ENCODE peak calls at places on chromosome 3, in seven cellular contexts. F is Caco-2; O is brain microvascular endothelial cell; D is sigmoid colon; H is CD8-positive, alpha-beta T cell; C is psoas muscle; Y is neural progenitor cell. W is an unnamed sample.

GRCh38 chr3:25472747-25473146 is 44.7 kb downstream of the RARB start:
- DNase-seq in F (no peak), O (no peak), D (no peak), H (no peak), C (no peak), Y (no peak), W (no peak)

GRCh38 chr3:182523836-182524235 is 269.5 kb upstream of the ATP11B start:
- DNase-seq in F (no peak), O (no peak), D (no peak), H (no peak), C (no peak), Y (no peak), W (no peak)

GRCh38 chr3:170414202-170414663 is 4.4 kb upstream of the CLDN11 start:
- DNase-seq in F (no peak), O (peak; percentile 76), D (no peak), H (no peak), C (no peak), Y (peak; percentile 79), W (no peak)

GRCh38 chr3:132279030-132279429 is 38.2 kb upstream of the ACP3 start:
- DNase-seq in F (no peak), O (no peak), D (no peak), H (no peak), C (no peak), Y (no peak), W (no peak)

GRCh38 chr3:150367771-150368170 is 40.3 kb upstream of the TSC22D2 start:
- DNase-seq in F (no peak), O (no peak), D (no peak), H (no peak), C (no peak), Y (no peak), W (no peak)

GRCh38 chr3:52405066-52405465 is 39.8 kb downstream of the SEMA3G start:
- DNase-seq in F (no peak), O (no peak), D (peak; percentile 53), H (no peak), C (peak; percentile 21), Y (no peak), W (no peak)

GRCh38 chr3:163056874-163057497 is 1560.4 kb downstream of the OTOL1 start:
- DNase-seq in F (no peak), O (peak; percentile 54), D (no peak), H (no peak), C (no peak), Y (peak; percentile 68), W (no peak)

GRCh38 chr3:129045675-129046036 is 14.9 kb upstream of the GP9 start:
- DNase-seq in F (no peak), O (no peak), D (peak; percentile 65), H (peak; percentile 25), C (peak; percentile 64), Y (no peak), W (no peak)

GRCh38 chr3:141440942-141441341 is 45.9 kb upstream of the RASA2 start:
- DNase-seq in F (no peak), O (no peak), D (no peak), H (no peak), C (no peak), Y (no peak), W (no peak)

GRCh38 chr3:193780810-193781472 is 187.9 kb downstream of the OPA1 start:
- DNase-seq in F (peak; percentile 87), O (peak; percentile 48), D (peak; percentile 88), H (no peak), C (peak; percentile 81), Y (peak; percentile 87), W (no peak)

GRCh38 chr3:186181901-186182300 is 73.0 kb upstream of the ETV5 start:
- DNase-seq in F (no peak), O (no peak), D (no peak), H (no peak), C (no peak), Y (no peak), W (no peak)

GRCh38 chr3:25563601-25564000 is 101.1 kb downstream of the TOP2B start:
- DNase-seq in F (no peak), O (no peak), D (no peak), H (no peak), C (no peak), Y (no peak), W (no peak)

DNA sequence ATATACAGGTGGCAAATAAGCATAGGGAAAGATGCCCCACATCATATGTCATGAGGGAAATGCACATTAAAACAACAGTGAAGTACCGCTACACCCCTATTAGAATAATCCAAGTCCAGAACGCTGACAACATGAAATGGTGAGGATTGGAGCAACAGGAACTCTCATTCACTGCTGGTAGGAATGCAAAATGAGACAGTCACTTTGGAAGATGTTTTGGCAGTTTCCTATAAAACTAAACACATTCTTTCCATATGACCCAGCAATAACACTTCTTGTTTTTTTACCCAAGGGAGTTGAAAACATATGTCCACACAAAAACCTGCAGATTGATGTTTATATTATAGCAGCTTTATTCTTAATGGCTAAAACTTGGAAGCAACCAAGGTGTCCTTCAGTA is 116.4 kb upstream of the TOPAZ1 start:
- DNase-seq in F (no peak), O (no peak), D (no peak), H (no peak), C (no peak), Y (no peak), W (no peak)
- TF ChIP-seq CTCF in F (no peak), O (no peak), D (no peak), H (no peak), C (no peak), Y (no peak), W (no peak)

GRCh38 chr3:28577941-28578340 is 229.3 kb upstream of the AZI2 start:
- DNase-seq in F (no peak), O (no peak), D (no peak), H (no peak), C (no peak), Y (no peak), W (no peak)
- H3K4me3 ChIP-seq in F (no peak overlapping the region), O (no peak overlapping the region), D (no peak overlapping the region), H (no peak overlapping the region), C (no peak overlapping the region), Y (no peak overlapping the region), W (no peak overlapping the region)

DNA sequence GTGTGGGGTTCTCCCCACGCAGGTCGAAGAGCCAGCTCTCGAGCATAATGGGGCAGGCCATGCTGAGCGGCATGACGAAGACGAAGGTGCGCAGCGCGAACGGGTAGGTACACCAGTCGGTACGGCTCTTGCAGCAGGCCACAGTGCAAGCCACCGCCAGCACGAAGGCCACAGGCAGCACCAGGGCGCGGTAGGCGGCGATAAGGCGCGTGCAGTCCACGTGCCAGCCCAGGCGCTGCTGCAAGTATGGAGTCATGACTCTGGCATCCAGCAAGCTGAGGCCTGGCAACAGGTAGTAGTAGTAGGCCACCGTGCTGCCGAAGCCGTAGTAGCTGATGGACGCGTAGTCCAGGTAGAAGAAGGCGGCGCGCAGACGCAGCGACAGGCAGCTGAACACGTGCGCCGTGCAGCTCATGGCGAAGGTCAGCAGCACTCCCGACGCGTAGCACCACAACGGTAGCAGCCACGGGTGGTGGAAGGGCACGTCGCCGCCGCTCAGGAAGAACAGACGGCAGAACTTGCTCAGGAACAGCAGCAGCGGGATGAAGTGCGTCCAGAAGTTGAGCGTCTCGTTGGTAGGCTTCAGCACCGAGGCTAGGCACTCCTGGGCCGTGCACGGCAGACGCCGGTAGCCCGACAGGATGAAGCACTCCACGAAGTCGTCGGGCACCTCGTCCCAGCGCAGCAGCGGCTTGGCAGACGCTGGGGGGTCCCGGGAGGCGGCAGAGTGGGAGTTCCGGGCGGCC is 781 bp downstream of the PAQR9 start:
- DNase-seq in F (no peak), O (no peak), D (no peak), H (no peak), C (no peak), Y (no peak), W (no peak)
- H3K27me3 ChIP-seq in F (no peaks in the 10 kb centered on the region), O (peaks cover 16% of the 10 kb centered on the region), D (peaks cover 11% of the 10 kb centered on the region), H (peaks cover 18% of the 10 kb centered on the region), C (no peaks in the 10 kb centered on the region), Y (peaks cover 60% of the 10 kb centered on the region), W (peaks cover 10% of the 10 kb centered on the region)

GRCh38 chr3:4271834-4272233 is 31.3 kb upstream of the SETMAR start:
- DNase-seq in F (no peak), O (peak; percentile 14), D (no peak), H (no peak), C (no peak), Y (peak; percentile 58), W (no peak)
- TF ChIP-seq CTCF in F (peak; percentile 57), O (peak; percentile 46), D (peak; percentile 24), H (peak; percentile 33), C (peak; percentile 53), Y (peak; percentile 79), W (peak; percentile 47)

DNA sequence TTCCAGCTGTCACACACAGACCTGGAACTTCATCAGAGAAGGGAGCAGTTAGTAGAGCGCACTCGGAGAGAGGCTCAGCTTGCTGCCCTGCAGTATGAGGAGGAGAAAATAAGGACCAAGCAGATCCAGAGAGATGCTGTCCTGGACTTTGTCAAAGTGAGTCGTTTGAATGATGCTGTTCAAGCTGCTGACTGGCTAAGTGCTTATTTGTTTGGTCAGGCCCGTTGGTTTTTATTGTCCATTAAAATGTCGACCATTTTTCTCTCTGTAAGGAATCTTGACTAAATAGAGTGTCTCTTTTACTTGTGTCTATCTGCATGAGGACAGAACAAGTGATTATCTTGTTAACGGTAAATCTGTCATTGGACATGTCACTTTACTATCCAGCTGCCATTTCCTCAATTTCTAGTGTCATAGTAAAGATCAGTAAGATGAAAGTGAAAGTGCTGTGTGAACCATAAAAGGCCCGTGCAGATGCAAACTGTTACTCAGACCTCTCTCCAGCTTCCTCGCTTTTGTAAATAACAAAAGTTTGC is 56.9 kb downstream of the LRCH3 start:
- DNase-seq in F (no peak), O (no peak), D (no peak), H (peak; percentile 20), C (no peak), Y (no peak), W (no peak)
- H3K4me3 ChIP-seq in F (no peak overlapping the region), O (no peak overlapping the region), D (peak overlapping the region; percentile 34), H (peak overlapping the region; percentile 24), C (peak overlapping the region; percentile 43), Y (no peak overlapping the region), W (no peak overlapping the region)

W was measured in kidney epithelial cell.